ENCODE peak calls at places on chromosomes 12 and 14, in five cellular contexts. H is stimulated activated CD8-positive, alpha-beta memory T cell treated with anti-CD3 and anti-CD28 coated beads, Interleukin-4, amount 100 ng/mL, for 4 hours; V is sigmoid colon; E is SW480; M is Daoy. S is an unnamed sample.

GRCh38 chr12:65529771-65530435 is 251.4 kb downstream of the MSRB3 start:
- DNase-seq in H (no peak), V (no peak), E (no peak), M (no peak), S (no peak)

GRCh38 chr14:80585506-80585835 is 356.1 kb downstream of the CEP128 start:
- DNase-seq in H (no peak), V (no peak), E (no peak), M (no peak), S (no peak)

GRCh38 chr14:26389646-26390508 is 208.0 kb downstream of the NOVA1 start:
- DNase-seq in H (no peak), V (no peak), E (no peak), M (peak), S (no peak)

GRCh38 chr12:108355069-108355468 is 16.0 kb upstream of the CMKLR1 start:
- DNase-seq in H (no peak), V (no peak), E (no peak), M (no peak), S (no peak)

GRCh38 chr14:54809767-54810166 is 92.9 kb downstream of the GCH1 start:
- DNase-seq in H (no peak), V (no peak), E (no peak), M (no peak), S (no peak)

GRCh38 chr12:90712671-90713070 is 242.3 kb downstream of the CCER1 start:
- DNase-seq in H (no peak), V (no peak), E (no peak), M (no peak), S (no peak)

GRCh38 chr14:103526914-103527248 is 2.1 kb upstream of the TRMT61A start:
- DNase-seq in H (no peak), V (no peak), E (no peak), M (no peak), S (no peak)

GRCh38 chr12:25767613-25768012 is 190.9 kb upstream of the RASSF8 start:
- DNase-seq in H (no peak), V (no peak), E (no peak), M (no peak), S (no peak)

GRCh38 chr14:94500264-94500663 is 9.0 kb downstream of the SERPINA12 start:
- DNase-seq in H (no peak), V (no peak), E (no peak), M (no peak), S (no peak)

GRCh38 chr14:104597576-104597975 is 7.0 kb downstream of the TMEM179 start:
- DNase-seq in H (no peak), V (no peak), E (no peak), M (no peak), S (no peak)

GRCh38 chr12:108326254-108326750 is 12.8 kb downstream of the CMKLR1 start:
- DNase-seq in H (no peak), V (no peak), E (no peak), M (no peak), S (no peak)

GRCh38 chr14:96237641-96238040 is 18.4 kb upstream of the BDKRB1 start:
- DNase-seq in H (no peak), V (no peak), E (no peak), M (no peak), S (no peak)

GRCh38 chr12:31322651-31323248 is 3.2 kb downstream of the SINHCAF start:
- DNase-seq in H (no peak), V (no peak), E (peak), M (peak), S (no peak)

GRCh38 chr14:95527392-95528002 is 7.4 kb upstream of the GLRX5 start:
- DNase-seq in H (no peak), V (peak), E (peak), M (peak), S (no peak)

GRCh38 chr14:92362781-92363235 is 39.8 kb downstream of the SLC24A4 start:
- DNase-seq in H (no peak), V (no peak), E (no peak), M (peak), S (no peak)

GRCh38 chr12:68056300-68056699 is 67.1 kb downstream of the IFNG-AS1 start:
- DNase-seq in H (no peak), V (no peak), E (no peak), M (no peak), S (no peak)

GRCh38 chr12:87930033-87930432 is 99.2 kb downstream of the C12orf50 start:
- DNase-seq in H (no peak), V (no peak), E (no peak), M (no peak), S (no peak)

GRCh38 chr12:101021911-101022388 is 188.1 kb downstream of the SLC5A8 start:
- DNase-seq in H (no peak), V (no peak), E (peak), M (peak), S (no peak)

GRCh38 chr14:64663174-64663573 is 41.0 kb upstream of the PLEKHG3 start:
- DNase-seq in H (no peak), V (no peak), E (peak), M (no peak), S (no peak)

GRCh38 chr12:6831450-6831995 is 3.3 kb downstream of the P3H3 start:
- DNase-seq in H (no peak), V (no peak), E (no peak), M (no peak), S (no peak)

GRCh38 chr14:24273422-24273998 is 2.1 kb upstream of the RABGGTA start:
- DNase-seq in H (no peak), V (no peak), E (peak), M (no peak), S (no peak)

GRCh38 chr14:86774916-86775315 is 1218.1 kb downstream of the GALC start:
- DNase-seq in H (no peak), V (no peak), E (no peak), M (no peak), S (no peak)

S was measured in cortex of kidney.